ENCODE peak calls at places on chromosomes 16 and 17, in five cellular contexts. F, Y, G, N and V are unnamed samples.

GRCh38 chr16:50166511-50167500 is 13.7 kb downstream of the TENT4B start:
- DNase-seq in F (peak; percentile 50), G (no peak), Y (no peak), N (no peak), V (no peak)

GRCh38 chr17:50024808-50025207 is 29.8 kb upstream of the DLX3 start:
- DNase-seq in Y (no peak), G (no peak), N (no peak), F (no peak), V (no peak)

GRCh38 chr16:76268824-76269223 is 8.4 kb upstream of the CNTNAP4 start:
- DNase-seq in N (no peak), F (no peak), Y (no peak), G (no peak), V (no peak)

GRCh38 chr17:62130739-62131138 is 65.7 kb upstream of the MED13 start:
- DNase-seq in G (no peak), Y (no peak), N (no peak), F (no peak), V (no peak)

GRCh38 chr17:63835167-63835720 is 7.2 kb downstream of the SMARCD2 start:
- DNase-seq in G (no peak), N (no peak), F (no peak), Y (no peak), V (no peak)

GRCh38 chr16:72099377-72099818 is 5.8 kb downstream of the DHX38 start:
- DNase-seq in G (peak; percentile 32), N (peak; percentile 65), F (peak; percentile 81), Y (peak; percentile 68), V (peak; percentile 76)

GRCh38 chr16:49351119-49351518 is 22.5 kb upstream of the C16orf78 start:
- DNase-seq in Y (no peak), F (no peak), N (no peak), G (no peak), V (peak; percentile 62)

GRCh38 chr16:84459941-84460405 is 44.5 kb downstream of the MEAK7 start:
- DNase-seq in Y (no peak), N (no peak), G (no peak), F (no peak), V (no peak)

GRCh38 chr16:49012961-49013726 is 268.5 kb downstream of the CBLN1 start:
- DNase-seq in Y (no peak), G (no peak), F (no peak), N (no peak), V (no peak)

GRCh38 chr17:56653877-56654276 is 60.4 kb downstream of the NOG start:
- DNase-seq in N (peak; percentile 80), Y (peak; percentile 39), G (peak; percentile 49), F (peak; percentile 38), V (peak; percentile 82)

GRCh38 chr16:11128211-11129123 is 127.5 kb downstream of the SOCS1 start:
- DNase-seq in Y (no peak), N (peak; percentile 72), G (no peak), F (no peak), V (no peak)

GRCh38 chr17:50212121-50212843 is 10.9 kb upstream of the COL1A1 start:
- DNase-seq in N (no peak), G (no peak), Y (no peak), F (no peak), V (no peak)

GRCh38 chr17:58377005-58377660 is 25.1 kb upstream of the SUPT4H1 start:
- DNase-seq in G (no peak), F (no peak), N (no peak), Y (no peak), V (no peak)

GRCh38 chr16:50196736-50197135 is 43.6 kb downstream of the TENT4B start:
- DNase-seq in N (no peak), G (peak; percentile 16), F (no peak), Y (no peak), V (no peak)

GRCh38 chr17:41563607-41564006 is 8.3 kb downstream of the KRT9 start:
- DNase-seq in Y (no peak), F (no peak), N (peak; percentile 15), G (no peak), V (no peak)

GRCh38 chr16:77172964-77173363 is 18.0 kb upstream of the MON1B start:
- DNase-seq in Y (no peak), G (no peak), F (no peak), N (peak; percentile 49), V (no peak)

GRCh38 chr17:57892820-57893595 is 43.2 kb upstream of the MRPS23 start:
- DNase-seq in F (peak; percentile 97), N (peak; percentile 48), G (no peak), Y (peak; percentile 96), V (peak; percentile 80)

DNA sequence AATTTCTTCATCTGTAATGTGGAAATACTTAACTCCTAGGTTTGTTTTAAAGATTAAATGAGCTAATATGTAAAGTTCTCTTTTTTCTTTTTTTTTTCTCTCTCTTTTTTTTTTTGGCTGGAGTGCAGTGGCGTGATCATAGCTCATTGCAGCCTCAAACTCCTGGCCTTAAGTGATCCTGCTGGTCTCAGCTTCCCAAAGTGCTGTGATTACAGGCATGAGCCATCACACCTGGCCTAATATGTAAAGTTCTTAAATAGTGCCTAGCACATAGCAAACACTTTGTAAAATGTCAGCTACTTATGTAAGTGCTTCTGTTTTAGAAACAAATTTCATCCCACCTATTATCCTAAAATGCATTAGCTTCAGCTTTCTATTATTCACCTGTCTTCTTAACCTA is 40.0 kb downstream of the TMC6 start:
- DNase-seq in N (no peak), F (no peak), Y (no peak), G (no peak), V (no peak)
- H3K36me3 ChIP-seq in N (peaks cover 26% of the 10 kb centered on the region), F (peaks cover 20% of the 10 kb centered on the region), Y (no peaks in the 10 kb centered on the region), G (peaks cover 72% of the 10 kb centered on the region), V (peaks cover 21% of the 10 kb centered on the region)

DNA sequence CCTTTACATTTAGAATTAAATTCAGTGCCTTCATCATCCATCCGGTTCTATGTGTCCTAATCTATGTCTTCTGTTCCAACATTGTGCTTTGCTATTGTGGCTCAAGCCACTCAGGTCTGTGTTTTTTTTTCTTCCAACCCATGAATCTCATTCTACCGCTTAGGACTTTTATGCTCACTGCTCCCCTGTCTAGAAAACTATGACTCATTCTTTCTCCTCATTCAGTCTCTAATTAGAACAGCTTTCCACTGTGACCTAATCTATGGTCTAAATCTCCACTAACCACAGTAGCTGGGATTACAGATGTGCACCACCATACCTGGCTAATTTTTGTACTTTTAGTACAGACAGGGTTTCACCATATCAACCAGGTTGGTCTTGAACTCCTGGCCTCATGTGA is 418.7 kb downstream of the KCNJ2 start:
- DNase-seq in Y (no peak), N (peak; percentile 4), G (no peak), F (no peak), V (no peak)
- H3K4me3 ChIP-seq in Y (no peak overlapping the region), N (no peak overlapping the region), G (no peak overlapping the region), F (no peak overlapping the region), V (no peak overlapping the region)

GRCh38 chr16:28502290-28502689 is 4.3 kb downstream of the IL27 start:
- DNase-seq in G (no peak), N (no peak), F (no peak), Y (no peak), V (no peak)
- H3K36me3 ChIP-seq in G (no peaks in the 10 kb centered on the region), N (no peaks in the 10 kb centered on the region), F (no peaks in the 10 kb centered on the region), Y (no peaks in the 10 kb centered on the region), V (no peaks in the 10 kb centered on the region)

GRCh38 chr16:30652005-30652296 is 1.2 kb downstream of the PRR14 start:
- DNase-seq in Y (no peak), N (no peak), F (no peak), G (no peak), V (no peak)

GRCh38 chr16:30650369-30651123 is at the start of gene PRR14:
- DNase-seq in G (peak; percentile 98), Y (peak; percentile 99), F (peak; percentile 99), N (peak; percentile 100), V (peak; percentile 99)

GRCh38 chr16:30651124-30652004 is 604 bp downstream of the PRR14 start:
- DNase-seq in G (peak; percentile 70), F (peak; percentile 52), N (peak; percentile 65), Y (peak; percentile 13), V (peak; percentile 84)

GRCh38 chr16:30647274-30647571 is 3.5 kb upstream of the PRR14 start:
- DNase-seq in N (no peak), Y (no peak), G (no peak), F (no peak), V (no peak)

DNA sequence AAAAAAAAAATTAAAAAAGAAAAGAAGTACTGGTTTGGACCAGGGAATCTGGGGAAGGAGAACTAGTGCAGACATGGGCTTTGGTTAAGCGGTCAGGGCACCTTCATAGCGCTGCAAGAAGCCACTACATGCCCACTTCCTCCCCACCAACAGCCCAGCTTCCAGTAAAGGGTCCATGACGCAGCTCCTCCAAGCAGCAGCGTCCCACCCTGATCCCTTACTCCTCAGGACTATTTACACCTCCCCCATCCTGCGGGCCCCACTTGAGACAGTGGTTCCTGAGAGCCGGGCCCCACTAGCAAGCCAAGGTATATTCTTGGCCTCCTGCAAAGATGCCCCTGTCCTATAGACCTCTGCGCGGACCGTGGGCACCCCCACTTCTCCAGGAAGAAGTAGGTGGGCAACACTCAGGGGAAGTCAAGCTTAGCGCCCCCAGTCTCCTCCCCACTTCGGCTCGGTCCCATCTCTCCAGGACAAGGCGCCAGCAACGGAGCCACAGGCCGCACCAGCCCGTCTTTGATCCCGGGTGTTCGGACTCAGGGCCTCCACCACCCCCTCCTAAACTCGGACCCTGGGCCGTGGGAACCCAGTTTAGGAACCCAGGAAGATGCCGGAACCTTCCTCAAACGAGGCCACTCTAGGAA is 913 bp upstream of the PRR14 start:
- DNase-seq in N (no peak), F (no peak), G (no peak), Y (no peak), V (no peak)
- H3K4me3 ChIP-seq in N (peak overlapping the region; percentile 86), F (no peak overlapping the region), G (peak overlapping the region; percentile 100), Y (peak overlapping the region; percentile 52), V (no peak overlapping the region)

GRCh38 chr16:79042141-79042540 is 558.4 kb downstream of the MAF start:
- DNase-seq in N (no peak), G (no peak), F (no peak), Y (no peak), V (no peak)

GRCh38 chr16:79036541-79036940 is 564.0 kb downstream of the MAF start:
- DNase-seq in G (no peak), N (no peak), Y (no peak), F (no peak), V (no peak)

GRCh38 chr16:79042886-79043285 is 557.7 kb downstream of the MAF start:
- DNase-seq in N (no peak), G (no peak), Y (no peak), F (no peak), V (no peak)

DNA sequence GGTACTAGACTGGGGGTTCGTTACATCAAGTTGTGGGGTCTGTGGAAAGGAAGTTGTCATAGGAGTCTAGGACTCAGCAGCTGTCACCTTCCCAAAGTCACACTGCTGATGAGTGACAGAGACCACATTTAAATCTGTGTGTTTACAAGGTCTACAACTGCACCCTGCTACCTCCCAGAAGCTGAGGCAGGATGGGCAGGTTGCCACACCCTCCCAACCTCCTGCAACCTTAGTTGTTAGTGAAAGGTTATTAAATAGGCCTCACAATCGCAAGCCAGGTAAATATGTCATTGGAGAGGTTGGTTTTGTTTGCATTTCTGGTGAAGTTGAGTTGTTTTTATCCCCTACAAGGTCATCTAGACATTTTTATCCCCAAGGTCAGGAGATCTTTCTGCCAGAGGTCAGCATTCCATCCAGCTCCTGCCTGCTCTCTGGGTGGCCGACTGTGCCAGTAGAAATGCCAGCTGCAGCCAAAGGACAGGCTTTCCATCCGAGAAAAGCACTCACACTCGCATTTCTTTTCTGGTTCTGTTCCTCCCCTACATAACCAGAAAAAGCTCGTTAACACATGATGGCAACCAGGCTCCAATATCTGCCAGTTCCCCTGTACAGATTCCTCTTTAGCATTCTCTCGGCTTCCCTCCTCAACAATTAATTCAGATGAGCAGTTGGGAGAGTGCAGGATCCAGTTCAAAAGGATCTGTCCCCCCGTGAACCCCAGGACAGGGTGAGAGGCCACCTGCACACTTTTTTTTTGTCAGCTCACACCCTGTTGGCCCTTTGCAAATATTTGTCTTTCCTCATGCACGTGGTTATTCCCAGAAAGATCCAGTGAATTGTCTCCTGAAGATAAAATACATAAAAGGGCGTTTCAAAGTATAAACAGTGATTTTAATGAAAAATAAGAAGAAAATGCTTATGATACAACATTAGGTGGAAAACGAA is 562.8 kb downstream of the MAF start:
- DNase-seq in N (no peak), G (no peak), Y (no peak), F (peak; percentile 44), V (no peak)
- H3K36me3 ChIP-seq in N (no peaks in the 10 kb centered on the region), G (no peaks in the 10 kb centered on the region), Y (no peaks in the 10 kb centered on the region), F (no peaks in the 10 kb centered on the region), V (no peaks in the 10 kb centered on the region)

GRCh38 chr17:81118308-81119221 is 46.7 kb upstream of the PVALEF start:
- DNase-seq in G (no peak), F (no peak), N (no peak), Y (no peak), V (no peak)
- H3K4me3 ChIP-seq in G (peak overlapping the region; percentile 23), F (no peak overlapping the region), N (peak overlapping the region; percentile 55), Y (no peak overlapping the region), V (no peak overlapping the region)